ENCODE peak calls at places on chromosomes 1 and 21, in ten cellular contexts. U is GM12891; S is mesendoderm; Y is stimulated activated CD4-positive, alpha-beta T cell treated with anti-CD3 and anti-CD28 coated beads, Interleukin-4, amount 100 ng/mL, for 4 hours; R is Caki2; N is HCEC 1CT; I is nephron progenitor cell; L is AG20443; K is LHCN-M2; X is HFF-Myc. E is an unnamed sample.

GRCh38 chr21:46543306-46543705 is 61.6 kb downstream of the S100B start:
- DNase-seq in U (no peak), S (no peak), Y (no peak), R (no peak), N (no peak), I (no peak), L (no peak), K (no peak), X (no peak), E (no peak)

GRCh38 chr1:82894635-82895034 is 1093.9 kb downstream of the ADGRL2 start:
- DNase-seq in U (no peak), S (no peak), Y (no peak), R (no peak), N (no peak), I (no peak), L (no peak), K (no peak), X (no peak), E (peak)

GRCh38 chr1:97906567-97907228 is 14.1 kb downstream of the DPYD start:
- DNase-seq in U (no peak), S (peak), Y (no peak), R (peak), N (peak), I (no peak), L (peak), K (peak), X (peak), E (no peak)

GRCh38 chr1:68917456-68917855 is 420.6 kb upstream of the DEPDC1 start:
- DNase-seq in U (no peak), S (no peak), Y (no peak), R (no peak), N (no peak), I (no peak), L (no peak), K (no peak), X (no peak), E (no peak)

GRCh38 chr1:225712391-225712790 is 59.5 kb upstream of the ENAH start:
- DNase-seq in U (no peak), S (no peak), Y (no peak), R (no peak), N (peak), I (no peak), L (peak), K (no peak), X (no peak), E (no peak)

GRCh38 chr1:151313501-151313900 is 13.7 kb downstream of the PI4KB start:
- DNase-seq in U (no peak), S (no peak), Y (no peak), R (no peak), N (no peak), I (no peak), L (no peak), K (no peak), X (no peak), E (no peak)

GRCh38 chr1:31164291-31164690 is 75.4 kb downstream of the NKAIN1 start:
- DNase-seq in U (no peak), S (no peak), Y (no peak), R (no peak), N (no peak), I (no peak), L (no peak), K (no peak), X (no peak), E (no peak)

GRCh38 chr1:176531896-176532892 is 69.2 kb downstream of the PAPPA2 start:
- DNase-seq in U (no peak), S (no peak), Y (no peak), R (no peak), N (no peak), I (no peak), L (no peak), K (no peak), X (no peak), E (no peak)

GRCh38 chr1:208312706-208313105 is 68.5 kb upstream of the PLXNA2 start:
- DNase-seq in U (no peak), S (no peak), Y (no peak), R (no peak), N (no peak), I (no peak), L (no peak), K (no peak), X (no peak), E (no peak)

GRCh38 chr1:204431310-204432184 is 19.9 kb upstream of the PPP1R15B start:
- DNase-seq in U (peak), S (peak), Y (peak), R (peak), N (peak), I (peak), L (peak), K (peak), X (no peak), E (peak)

GRCh38 chr21:42231761-42232160 is 12.8 kb downstream of the ABCG1 start:
- DNase-seq in U (no peak), S (no peak), Y (no peak), R (no peak), N (no peak), I (no peak), L (no peak), K (no peak), X (no peak), E (no peak)

GRCh38 chr1:2468041-2468472 is 8.0 kb upstream of the PLCH2 start:
- DNase-seq in U (peak), S (peak), Y (peak), R (peak), N (no peak), I (peak), L (peak), K (no peak), X (no peak), E (no peak)

GRCh38 chr1:180181996-180182675 is 27.5 kb downstream of the QSOX1 start:
- DNase-seq in U (no peak), S (no peak), Y (no peak), R (no peak), N (no peak), I (no peak), L (no peak), K (no peak), X (no peak), E (no peak)

GRCh38 chr21:45641480-45642035 is 2.0 kb upstream of the PCBP3 start:
- DNase-seq in U (no peak), S (no peak), Y (no peak), R (no peak), N (no peak), I (no peak), L (no peak), K (no peak), X (no peak), E (no peak)

GRCh38 chr1:231678021-231678432 is 51.4 kb downstream of the DISC1 start:
- DNase-seq in U (no peak), S (no peak), Y (no peak), R (no peak), N (peak), I (no peak), L (peak), K (peak), X (no peak), E (no peak)

GRCh38 chr1:95364546-95364945 is 130.5 kb downstream of the RWDD3 start:
- DNase-seq in U (no peak), S (peak), Y (no peak), R (no peak), N (no peak), I (no peak), L (no peak), K (no peak), X (no peak), E (peak)

GRCh38 chr1:117656202-117656641 is 50.4 kb downstream of the TENT5C start:
- DNase-seq in U (no peak), S (no peak), Y (peak), R (no peak), N (no peak), I (no peak), L (no peak), K (no peak), X (no peak), E (no peak)

E was measured in SK-N-DZ.